ENCODE peak calls at places on chromosomes 13 and 19, in six cellular contexts. O is DND-41, N is body of pancreas, G is sigmoid colon, A is mammary epithelial cell, Y is HFF-Myc. S is an unnamed sample.

GRCh38 chr19:41769608-41770007 is 14.3 kb downstream of the CEACAM6 start:
- DNase-seq in G (no peak), N (no peak), O (no peak), A (no peak), Y (no peak), S (no peak)

GRCh38 chr19:4523306-4524110 is 5.2 kb upstream of the PLIN4 start:
- DNase-seq in N (peak; percentile 41), G (no peak), A (no peak), Y (no peak), O (no peak), S (no peak)

GRCh38 chr13:22107549-22107948 is 436.7 kb downstream of the FGF9 start:
- DNase-seq in O (no peak), Y (no peak), N (peak; percentile 32), G (no peak), A (no peak), S (no peak)

GRCh38 chr13:24116103-24116502 is 44.4 kb upstream of the SPATA13 start:
- DNase-seq in O (no peak), Y (no peak), G (no peak), A (no peak), N (no peak), S (no peak)

GRCh38 chr13:44155422-44156293 is 218.0 kb upstream of the SERP2 start:
- DNase-seq in G (peak; percentile 93), Y (no peak), A (no peak), N (peak; percentile 74), O (no peak), S (no peak)

GRCh38 chr19:45117666-45118065 is 24.7 kb downstream of the PPP1R37 start:
- DNase-seq in Y (no peak), A (no peak), N (peak; percentile 31), G (no peak), O (no peak), S (no peak)

GRCh38 chr19:33502991-33503790 is 18.4 kb downstream of the PEPD start:
- DNase-seq in Y (no peak), G (peak; percentile 50), A (no peak), N (no peak), O (no peak), S (no peak)

GRCh38 chr13:97385854-97386253 is 48.1 kb upstream of the RAP2A start:
- DNase-seq in G (no peak), O (no peak), Y (no peak), A (peak; percentile 62), N (no peak), S (no peak)

GRCh38 chr13:113970810-113971470 is 2.9 kb downstream of the C13orf46 start:
- DNase-seq in N (peak; percentile 96), O (no peak), A (peak; percentile 79), Y (no peak), G (peak; percentile 86), S (no peak)

GRCh38 chr13:88895261-88895941 is 1224.2 kb downstream of the SLITRK5 start:
- DNase-seq in A (no peak), Y (no peak), N (no peak), O (no peak), G (no peak), S (no peak)

GRCh38 chr19:17365361-17365760 is 11.8 kb downstream of the PLVAP start:
- DNase-seq in G (no peak), Y (no peak), A (no peak), O (no peak), N (no peak), S (no peak)

GRCh38 chr13:60583911-60584753 is 187.1 kb downstream of the TDRD3 start:
- DNase-seq in Y (peak; percentile 20), A (peak; percentile 64), G (no peak), N (no peak), O (no peak), S (peak; percentile 5)

GRCh38 chr19:30523791-30524190 is 151.6 kb downstream of the ZNF536 start:
- DNase-seq in N (no peak), A (no peak), G (no peak), O (no peak), Y (no peak), S (no peak)

GRCh38 chr13:113083402-113084061 is 22.1 kb upstream of the F7 start:
- DNase-seq in O (no peak), A (no peak), Y (no peak), N (no peak), G (no peak), S (no peak)

GRCh38 chr13:26259634-26260033 is 5.7 kb downstream of the CDK8 start:
- DNase-seq in O (no peak), G (no peak), Y (no peak), N (no peak), A (no peak), S (no peak)

GRCh38 chr13:26255717-26256277 is 1.9 kb downstream of the CDK8 start:
- DNase-seq in A (no peak), Y (no peak), O (no peak), N (no peak), G (no peak), S (no peak)

GRCh38 chr13:26254583-26255102 is 714 bp downstream of the CDK8 start:
- DNase-seq in Y (no peak), O (peak; percentile 70), A (peak; percentile 71), G (peak; percentile 76), N (peak; percentile 61), S (no peak)

GRCh38 chr13:26253787-26254582 is at the start of gene CDK8:
- DNase-seq in A (peak; percentile 95), N (peak; percentile 84), G (peak; percentile 93), O (peak; percentile 89), Y (peak; percentile 72), S (peak; percentile 47)

GRCh38 chr13:26257049-26257448 is 3.1 kb downstream of the CDK8 start:
- DNase-seq in O (no peak), A (no peak), Y (no peak), N (no peak), G (no peak), S (no peak)
- H3K4me3 ChIP-seq in O (no peak overlapping the region), A (no peak overlapping the region), Y (no peak overlapping the region), N (no peak overlapping the region), G (peak overlapping the region; percentile 97), S (no peak overlapping the region)

GRCh38 chr19:53540091-53540490 is 2.1 kb downstream of the ZNF331 start:
- DNase-seq in A (no peak), O (no peak), N (no peak), Y (no peak), G (no peak), S (no peak)

GRCh38 chr19:53538378-53539109 is 599 bp downstream of the ZNF331 start:
- DNase-seq in G (no peak), Y (no peak), N (no peak), A (no peak), O (peak; percentile 11), S (no peak)

GRCh38 chr19:53537126-53537522 is 821 bp upstream of the ZNF331 start:
- DNase-seq in G (no peak), A (no peak), N (no peak), Y (no peak), O (peak; percentile 16), S (no peak)

GRCh38 chr19:53536223-53536543 is 1.8 kb upstream of the ZNF331 start:
- DNase-seq in N (no peak), O (no peak), G (no peak), Y (no peak), A (no peak), S (no peak)

GRCh38 chr19:53537523-53538377 is at the start of gene ZNF331:
- DNase-seq in Y (peak; percentile 24), N (peak; percentile 85), G (peak; percentile 94), A (peak; percentile 65), O (peak; percentile 83), S (no peak)
- TF ChIP-seq CTCF in Y (peak; percentile 6), N (peak; percentile 62), G (peak; percentile 47), A (peak; percentile 23), O (peak; percentile 55), S (peak; percentile 13)

DNA sequence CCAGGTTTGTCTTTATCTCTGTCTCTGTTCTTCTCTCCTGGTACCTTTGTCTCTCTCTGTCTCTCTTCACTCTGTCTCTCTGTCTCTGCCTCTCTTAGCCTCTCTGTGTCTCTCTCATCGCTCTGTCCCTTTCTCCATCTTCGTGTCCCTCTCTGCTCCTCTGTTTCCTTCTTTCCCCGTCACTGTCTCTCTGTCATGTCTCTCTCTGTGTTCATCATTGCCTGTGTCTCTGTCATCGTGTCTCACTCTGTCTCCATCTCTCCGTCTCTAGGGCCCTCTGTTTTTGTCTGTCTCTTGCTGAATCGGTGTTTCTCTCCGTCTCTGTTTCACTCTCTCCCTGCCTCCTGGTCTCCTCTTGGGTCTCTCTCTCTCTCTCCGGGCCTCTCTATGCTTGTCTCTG is 2.9 kb upstream of the KCNN4 start:
- DNase-seq in N (no peak), O (no peak), G (no peak), A (no peak), Y (no peak), S (no peak)
- H3K4me3 ChIP-seq in N (no peak overlapping the region), O (no peak overlapping the region), G (no peak overlapping the region), A (no peak overlapping the region), Y (no peak overlapping the region), S (no peak overlapping the region)

DNA sequence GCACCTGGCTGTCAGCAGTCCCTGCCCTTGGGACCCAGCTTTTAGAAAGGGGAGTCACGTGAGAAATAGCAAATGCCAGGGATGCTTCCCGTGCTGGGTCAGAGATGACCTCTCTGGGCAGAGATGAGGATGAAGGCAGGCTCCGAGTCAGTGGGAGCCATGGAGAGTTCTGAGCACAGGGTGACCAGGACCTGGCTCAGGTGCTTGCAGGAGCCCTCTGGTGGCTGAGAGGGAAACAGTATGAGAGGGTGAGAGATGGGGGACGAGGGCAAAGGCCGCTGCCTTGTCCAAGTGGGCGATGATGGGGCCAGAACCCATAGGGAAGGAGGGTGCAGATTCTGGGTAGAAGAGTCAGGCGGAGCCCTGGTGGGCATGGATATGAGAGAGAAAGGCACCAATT is 15.8 kb downstream of the TMED1 start:
- DNase-seq in A (no peak), N (no peak), Y (no peak), G (no peak), O (no peak), S (no peak)
- TF ChIP-seq CTCF in A (no peak), N (peak; percentile 24), Y (peak; percentile 29), G (no peak), O (peak; percentile 53), S (peak; percentile 42)

GRCh38 chr19:49450405-49450804 is 1.2 kb downstream of the PIH1D1 start:
- DNase-seq in O (no peak), Y (no peak), N (no peak), A (no peak), G (no peak), S (no peak)
- H3K4me3 ChIP-seq in O (peak overlapping the region; percentile 86), Y (peak overlapping the region; percentile 95), N (no peak overlapping the region), A (peak overlapping the region; percentile 92), G (peak overlapping the region; percentile 66), S (no peak overlapping the region)

DNA sequence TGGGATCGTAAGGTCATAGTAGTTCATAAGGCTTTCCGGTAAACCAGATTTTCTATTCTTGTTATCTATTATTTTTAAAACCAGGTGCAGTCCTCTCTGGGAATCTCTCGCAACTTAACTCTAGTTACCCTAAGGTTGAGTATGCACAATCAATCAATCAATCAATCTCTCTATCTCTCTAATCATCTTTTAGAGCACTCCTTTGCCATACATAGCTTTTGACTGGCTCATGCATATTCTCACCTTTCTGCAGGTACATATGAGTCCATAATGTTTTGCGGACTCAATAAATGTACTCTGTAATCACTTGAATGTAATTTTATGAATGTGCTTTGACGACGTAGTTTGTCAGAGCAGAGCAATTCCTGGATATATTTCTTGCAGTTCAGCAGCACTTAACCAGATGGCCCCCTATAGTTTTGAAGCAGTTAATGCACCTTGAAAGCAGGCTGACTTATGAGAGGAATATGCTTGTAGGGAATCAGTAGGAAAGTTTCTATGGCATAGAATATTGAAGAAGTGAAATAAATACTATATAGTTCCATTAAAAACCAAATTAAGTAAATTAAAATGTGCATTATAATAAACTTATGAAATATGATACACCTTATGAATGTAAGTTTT is 524.7 kb downstream of the GPC5 start:
- DNase-seq in Y (no peak), G (no peak), A (no peak), O (no peak), N (no peak), S (no peak)
- TF ChIP-seq CTCF in Y (no peak), G (no peak), A (no peak), O (no peak), N (no peak), S (peak; percentile 42)